ENCODE peak calls at places on chromosomes 12 and 14, in five cellular contexts. R is psoas muscle; B is activated T-helper 17 cell treated with anti-CD3 and anti-CD28 coated beads, Interleukin-2, amount 50 U/mL, for 72 hours; U is activated CD4-positive, CD25-positive, alpha-beta regulatory T cell treated with anti-CD3 and anti-CD28 coated beads, Interleukin-2, amount 50 U/mL, for 24 hours; K is Panc1. A is an unnamed sample.

GRCh38 chr12:64858882-64859281 is 34.4 kb downstream of the TBC1D30 start:
- ATAC-seq in U (no peak), R (no peak), K (no peak), B (no peak), A (no peak)

GRCh38 chr12:46933947-46934346 is 108.2 kb upstream of the SLC38A4 start:
- ATAC-seq in K (peak; percentile 92), B (no peak), R (peak; percentile 81), U (no peak), A (peak; percentile 92)

GRCh38 chr12:53230971-53231858 is 794 bp downstream of the RARG start:
- ATAC-seq in K (peak; percentile 1), B (no peak), R (no peak), U (no peak), A (peak; percentile 26)

GRCh38 chr14:103206023-103206481 is 82.8 kb downstream of the TNFAIP2 start:
- ATAC-seq in R (peak; percentile 52), U (no peak), K (no peak), B (no peak), A (no peak)

GRCh38 chr12:85835417-85835809 is 796 bp downstream of the RASSF9 start:
- ATAC-seq in B (no peak), R (no peak), K (no peak), U (no peak), A (peak; percentile 72)

GRCh38 chr14:105030194-105030593 is 9.3 kb upstream of the CDCA4 start:
- ATAC-seq in R (no peak), K (no peak), B (no peak), U (no peak), A (no peak)

GRCh38 chr12:66962316-66962715 is 283.4 kb upstream of the GRIP1 start:
- ATAC-seq in B (no peak), U (no peak), K (no peak), R (no peak), A (no peak)

GRCh38 chr14:102625564-102626296 is 33.3 kb downstream of the RCOR1 start:
- ATAC-seq in R (no peak), B (peak; percentile 78), U (peak; percentile 69), K (no peak), A (no peak)

GRCh38 chr12:95473440-95473946 is 459 bp upstream of the METAP2 start:
- ATAC-seq in K (peak; percentile 70), R (peak; percentile 62), U (peak; percentile 11), B (peak; percentile 52), A (peak; percentile 62)

GRCh38 chr12:6978188-6978986 is 7.7 kb downstream of the EMG1 start:
- ATAC-seq in B (no peak), U (no peak), R (no peak), K (no peak), A (no peak)

GRCh38 chr14:45664668-45665356 is 411.8 kb upstream of the MIS18BP1 start:
- ATAC-seq in R (no peak), B (no peak), U (no peak), K (no peak), A (peak; percentile 45)

GRCh38 chr14:103123634-103124500 is 606 bp downstream of the TNFAIP2 start:
- ATAC-seq in U (no peak), K (peak; percentile 4), B (peak; percentile 29), R (peak; percentile 34), A (no peak)

GRCh38 chr14:84750763-84751554 is 779.0 kb upstream of the FLRT2 start:
- ATAC-seq in K (no peak), B (no peak), U (no peak), R (no peak), A (no peak)

GRCh38 chr14:88075298-88075981 is 70.5 kb downstream of the GPR65 start:
- ATAC-seq in U (no peak), K (no peak), B (no peak), R (no peak), A (no peak)

GRCh38 chr12:32651956-32652210 is 27.2 kb upstream of the DNM1L start:
- ATAC-seq in R (no peak), B (no peak), U (no peak), K (no peak), A (no peak)

A was measured in SK-N-SH treated with all-trans-retinoic acid at 6 μM for 48 hours.